ENCODE peak calls at places on chromosomes 5 and 9, in six cellular contexts. C is psoas muscle, S is right lobe of liver, J is HCT116, Q is IMR-90, N is heart left ventricle. H is an unnamed sample.

GRCh38 chr5:176692835-176693476 is 45.7 kb downstream of the TSPAN17 start:
- DNase-seq in C (no peak), N (no peak), J (no peak), Q (no peak), S (no peak), H (peak)

GRCh38 chr9:14107977-14108376 is 206.0 kb downstream of the NFIB start:
- DNase-seq in Q (no peak), C (no peak), J (no peak), N (no peak), S (no peak), H (no peak)

GRCh38 chr9:91192379-91192775 is 169.3 kb downstream of the AUH start:
- DNase-seq in S (no peak), Q (peak), J (no peak), N (no peak), C (no peak), H (no peak)

GRCh38 chr9:111622626-111623025 is 8.5 kb upstream of the DNAJC25 start:
- DNase-seq in S (peak), J (no peak), C (peak), N (no peak), Q (peak), H (no peak)

GRCh38 chr5:1127991-1128785 is 16.3 kb upstream of the SLC12A7 start:
- DNase-seq in S (peak), Q (no peak), C (no peak), N (peak), J (no peak), H (peak)

GRCh38 chr5:37921452-37921851 is 81.6 kb upstream of the GDNF start:
- DNase-seq in S (no peak), J (no peak), N (no peak), Q (no peak), C (no peak), H (no peak)

GRCh38 chr5:96572864-96573512 is 89.2 kb upstream of the CAST start:
- DNase-seq in C (no peak), J (no peak), N (no peak), Q (peak), S (no peak), H (no peak)

GRCh38 chr9:97059661-97060060 is 20.7 kb upstream of the CTSV start:
- DNase-seq in S (no peak), J (peak), Q (no peak), N (no peak), C (no peak), H (no peak)

GRCh38 chr9:98873535-98874432 is 66.3 kb downstream of the GALNT12 start:
- DNase-seq in J (no peak), Q (no peak), C (peak), S (no peak), N (peak), H (no peak)

GRCh38 chr5:170057311-170057710 is 48.4 kb upstream of the FOXI1 start:
- DNase-seq in N (no peak), Q (no peak), C (no peak), S (no peak), J (no peak), H (no peak)

GRCh38 chr9:21096172-21096900 is 18.6 kb upstream of the IFNB1 start:
- DNase-seq in S (no peak), C (no peak), Q (peak), J (no peak), N (no peak), H (no peak)

GRCh38 chr5:53482717-53483638 is 2.5 kb downstream of the FST start:
- DNase-seq in C (peak), N (peak), S (peak), J (no peak), Q (peak), H (peak)

GRCh38 chr5:112276996-112277395 is 142.1 kb downstream of the EPB41L4A start:
- DNase-seq in Q (no peak), C (no peak), J (no peak), S (no peak), N (no peak), H (no peak)

GRCh38 chr9:14320272-14321245 is 6.6 kb upstream of the NFIB start:
- DNase-seq in S (no peak), J (no peak), C (no peak), Q (peak), N (peak), H (peak)

GRCh38 chr9:89974582-89974981 is 369.8 kb downstream of the GADD45G start:
- DNase-seq in J (no peak), C (no peak), Q (no peak), S (no peak), N (no peak), H (no peak)

GRCh38 chr9:130974697-130975096 is 34.3 kb upstream of the LAMC3 start:
- DNase-seq in S (no peak), C (no peak), N (no peak), J (no peak), Q (no peak), H (no peak)

GRCh38 chr9:118170032-118170955 is 466.1 kb downstream of the TLR4 start:
- DNase-seq in J (no peak), S (peak), Q (no peak), C (peak), N (peak), H (peak)

GRCh38 chr5:151642472-151643140 is 44.1 kb downstream of the SPARC start:
- DNase-seq in Q (no peak), C (no peak), J (no peak), N (no peak), S (no peak), H (no peak)

GRCh38 chr5:57494104-57495098 is 11.8 kb upstream of the ACTBL2 start:
- DNase-seq in N (peak), S (peak), J (peak), C (no peak), Q (peak), H (peak)

GRCh38 chr9:123338710-123339665 is 17.0 kb upstream of the CRB2 start:
- DNase-seq in Q (no peak), J (no peak), N (peak), S (no peak), C (no peak), H (no peak)
- H3K4me3 ChIP-seq in Q (no peak), J (no peak), N (peak), S (peak), C (peak), H (peak)

GRCh38 chr5:161696992-161697391 is 11.5 kb downstream of the GABRA6 start:
- DNase-seq in Q (no peak), S (no peak), J (no peak), C (no peak), N (no peak), H (no peak)
- TF ChIP-seq CTCF in Q (no peak), S (no peak), J (no peak), C (no peak), N (no peak), H (no peak)

GRCh38 chr9:88936668-88937067 is 54.6 kb upstream of the S1PR3 start:
- DNase-seq in S (no peak), J (no peak), C (peak), Q (peak), N (no peak), H (peak)

GRCh38 chr9:88942411-88942810 is 48.9 kb upstream of the S1PR3 start:
- DNase-seq in Q (no peak), N (no peak), C (no peak), S (no peak), J (no peak), H (no peak)

GRCh38 chr9:88937248-88937647 is 54.0 kb upstream of the S1PR3 start:
- DNase-seq in S (no peak), C (no peak), N (no peak), Q (no peak), J (no peak), H (no peak)

GRCh38 chr9:88936132-88936531 is 55.1 kb upstream of the S1PR3 start:
- DNase-seq in N (no peak), S (no peak), C (no peak), Q (no peak), J (no peak), H (no peak)

DNA sequence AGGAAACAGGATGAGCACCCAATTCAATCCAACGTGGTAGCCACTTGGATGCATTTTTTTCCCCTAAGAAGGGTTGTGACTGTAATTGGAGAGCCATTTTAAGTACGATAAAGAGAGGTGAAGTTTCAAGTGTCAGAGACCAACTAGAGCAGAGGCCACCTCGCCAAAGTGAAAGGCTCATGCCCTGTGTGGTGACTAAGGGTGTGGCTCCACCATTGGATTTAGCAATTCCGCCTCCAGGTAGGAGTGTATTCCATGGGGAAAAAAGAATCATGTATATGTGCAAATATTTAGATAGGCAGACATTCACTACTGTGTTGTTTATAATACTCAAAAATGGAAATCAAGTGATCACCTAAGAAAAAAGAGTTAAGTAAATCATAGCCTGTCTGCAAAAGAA is 53.1 kb upstream of the S1PR3 start:
- DNase-seq in S (no peak), J (no peak), N (no peak), Q (no peak), C (no peak), H (no peak)
- H3K27ac ChIP-seq in S (no peak), J (no peak), N (no peak), Q (no peak), C (no peak), H (no peak)

DNA sequence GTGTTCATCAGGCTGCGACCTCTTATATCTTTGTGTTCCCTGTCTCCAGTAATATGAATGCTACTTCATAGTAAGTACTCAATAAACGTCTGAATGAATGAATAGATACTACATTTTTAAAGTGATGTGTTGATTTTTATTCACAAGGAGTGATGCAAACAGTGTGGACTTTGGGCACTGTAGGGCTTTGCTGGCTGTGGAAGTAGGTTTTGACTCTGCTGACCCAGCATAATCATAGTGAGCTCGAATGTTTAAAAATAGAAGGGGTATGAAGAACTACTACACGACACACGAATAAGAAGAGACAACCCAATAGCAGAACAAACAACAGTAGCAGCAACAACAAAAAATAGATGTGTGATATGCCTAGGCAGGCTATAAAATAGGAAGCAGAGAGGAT is 147.4 kb downstream of the SH3GL2 start:
- DNase-seq in N (no peak), J (no peak), C (no peak), Q (no peak), S (no peak), H (no peak)
- H3K4me3 ChIP-seq in N (no peak), J (no peak), C (no peak), Q (no peak), S (no peak), H (no peak)

GRCh38 chr9:116285320-116285719 is 131.7 kb downstream of the PAPPA start:
- DNase-seq in N (no peak), J (no peak), C (no peak), Q (no peak), S (no peak), H (no peak)
- TF ChIP-seq CTCF in N (no peak), J (peak), C (no peak), Q (no peak), S (no peak), H (no peak)

GRCh38 chr5:4777435-4777834 is 362.7 kb upstream of the ADAMTS16 start:
- DNase-seq in J (no peak), C (no peak), S (no peak), Q (no peak), N (no peak), H (no peak)
- H3K27ac ChIP-seq in J (no peak), C (no peak), S (no peak), Q (no peak), N (no peak), H (no peak)

GRCh38 chr9:92654481-92655301 is 15.2 kb downstream of the IPPK start:
- DNase-seq in C (peak), J (no peak), N (no peak), Q (no peak), S (no peak), H (no peak)

GRCh38 chr9:92657296-92658094 is 12.4 kb downstream of the IPPK start:
- DNase-seq in C (no peak), N (no peak), Q (no peak), S (no peak), J (no peak), H (no peak)

GRCh38 chr9:92656537-92656925 is 13.4 kb downstream of the IPPK start:
- DNase-seq in C (no peak), S (no peak), Q (no peak), J (no peak), N (no peak), H (no peak)

GRCh38 chr9:92655896-92656536 is 13.9 kb downstream of the IPPK start:
- DNase-seq in N (no peak), J (no peak), S (no peak), Q (no peak), C (no peak), H (no peak)

GRCh38 chr9:92655366-92655765 is 14.6 kb downstream of the IPPK start:
- DNase-seq in J (no peak), S (no peak), N (no peak), C (no peak), Q (no peak), H (no peak)
- H3K4me3 ChIP-seq in J (no peak), S (no peak), N (no peak), C (no peak), Q (no peak), H (no peak)